ENCODE peak calls at places on chromosome 20, in eight cellular contexts. D, U, F, A, Y, J, L and K are unnamed samples.

GRCh38 chr20:40715491-40715890 is 26.5 kb upstream of the MAFB start:
- DNase-seq in D (no peak), U (no peak), F (no peak), A (no peak), Y (no peak), J (no peak), L (no peak), K (no peak)

GRCh38 chr20:14566505-14566904 is 229.1 kb upstream of the FLRT3 start:
- DNase-seq in D (no peak), U (no peak), F (no peak), A (peak; percentile 91), Y (peak; percentile 13), J (peak; percentile 87), L (no peak), K (no peak)

GRCh38 chr20:1434571-1435336 is 31.9 kb downstream of the NSFL1C start:
- DNase-seq in D (peak; percentile 92), U (no peak), F (peak; percentile 42), A (peak; percentile 90), Y (peak; percentile 88), J (peak; percentile 96), L (peak; percentile 89), K (no peak)

GRCh38 chr20:39222102-39222501 is 260.0 kb downstream of the DHX35 start:
- DNase-seq in D (no peak), U (no peak), F (no peak), A (peak; percentile 7), Y (no peak), J (no peak), L (no peak), K (no peak)

GRCh38 chr20:29741894-29742698 is 1515.4 kb upstream of the DEFB115 start:
- DNase-seq in D (no peak), U (no peak), F (no peak), A (no peak), Y (no peak), J (no peak), L (no peak), K (no peak)

GRCh38 chr20:17571153-17571527 is 1.3 kb downstream of the DSTN start:
- DNase-seq in D (no peak), U (no peak), F (no peak), A (peak; percentile 26), Y (no peak), J (no peak), L (peak; percentile 41), K (no peak)

GRCh38 chr20:41133709-41134361 is 3.5 kb upstream of the PLCG1 start:
- DNase-seq in D (peak; percentile 18), U (no peak), F (no peak), A (no peak), Y (no peak), J (peak; percentile 64), L (peak; percentile 89), K (no peak)

GRCh38 chr20:64161595-64162238 is 2.5 kb upstream of the MYT1 start:
- DNase-seq in D (peak; percentile 38), U (no peak), F (peak; percentile 52), A (peak; percentile 20), Y (peak; percentile 29), J (peak; percentile 39), L (peak; percentile 18), K (no peak)

GRCh38 chr20:37354210-37355195 is 8.6 kb downstream of the SRC start:
- DNase-seq in D (no peak), U (no peak), F (no peak), A (no peak), Y (no peak), J (no peak), L (no peak), K (no peak)
- H3K4me3 ChIP-seq in D (no peak overlapping the region), U (no peak overlapping the region), F (no peak overlapping the region), A (no peak overlapping the region), Y (no peak overlapping the region), J (no peak overlapping the region), L (no peak overlapping the region), K (no peak overlapping the region)

DNA sequence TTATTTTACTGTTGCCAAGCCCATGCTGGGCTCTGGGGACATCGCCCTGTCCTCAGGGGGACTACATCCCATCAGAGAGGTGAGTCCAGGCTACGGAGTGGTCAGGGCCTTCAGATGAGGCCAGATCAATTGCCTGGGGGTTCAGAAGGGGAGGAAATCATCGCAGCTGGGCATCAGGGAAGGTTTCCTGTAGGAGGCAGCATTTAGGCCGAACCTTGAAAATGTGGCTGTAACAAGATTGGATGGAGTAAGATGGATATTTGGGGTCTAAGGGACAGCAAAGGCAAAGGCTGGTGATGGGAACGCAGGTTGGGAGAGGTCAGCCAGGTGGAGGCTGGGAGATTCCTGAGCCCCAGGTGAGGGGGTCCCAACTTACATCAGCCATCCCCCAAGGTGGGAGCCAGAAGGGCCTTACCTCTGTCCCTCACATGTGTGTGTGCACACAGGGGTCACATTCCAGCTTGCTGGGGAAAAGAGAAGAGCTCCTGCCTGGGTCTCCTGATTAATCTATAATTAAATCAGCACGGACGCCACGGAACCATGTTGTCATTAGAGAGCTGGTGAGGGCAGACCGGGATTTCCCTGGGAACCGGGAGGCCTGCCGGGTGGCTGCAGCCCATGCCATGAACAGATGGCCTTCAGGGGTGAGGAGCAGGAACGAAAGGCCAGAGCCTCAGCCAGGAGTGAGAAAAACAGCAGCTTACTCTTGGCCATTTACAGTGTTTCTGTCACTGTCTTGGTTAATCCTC is 30.5 kb upstream of the DLGAP4 start:
- DNase-seq in D (no peak), U (no peak), F (no peak), A (no peak), Y (no peak), J (no peak), L (no peak), K (no peak)
- TF ChIP-seq CTCF in D (no peak), U (no peak), F (no peak), A (no peak), Y (no peak), J (no peak), L (no peak), K (no peak)

DNA sequence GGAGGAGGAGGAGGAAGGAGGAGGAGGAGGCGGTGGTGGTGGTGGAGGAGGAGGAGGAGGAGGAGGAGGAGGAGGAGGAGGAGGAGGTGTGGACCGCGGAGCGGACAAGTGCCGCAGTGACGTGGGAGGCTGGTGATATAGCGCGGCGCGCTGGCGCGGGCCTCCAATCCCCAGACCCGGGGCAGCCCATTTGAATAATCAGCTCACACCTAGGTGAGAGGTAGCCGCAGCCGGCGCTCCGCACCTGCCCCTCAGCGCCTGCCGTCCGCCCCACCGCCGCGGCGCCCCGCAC is 204 bp upstream of the FOXA2 start:
- DNase-seq in D (no peak), U (no peak), F (no peak), A (no peak), Y (peak; percentile 71), J (no peak), L (no peak), K (no peak)
- H3K4me3 ChIP-seq in D (no peak overlapping the region), U (no peak overlapping the region), F (no peak overlapping the region), A (no peak overlapping the region), Y (peak overlapping the region; percentile 93), J (no peak overlapping the region), L (no peak overlapping the region), K (no peak overlapping the region)

GRCh38 chr20:20594171-20594530 is 118.3 kb downstream of the RALGAPA2 start:
- DNase-seq in D (peak; percentile 50), U (no peak), F (no peak), A (peak; percentile 43), Y (peak; percentile 59), J (peak; percentile 46), L (peak; percentile 33), K (no peak)
- TF ChIP-seq CTCF in D (peak; percentile 49), U (no peak), F (no peak), A (no peak), Y (no peak), J (peak; percentile 30), L (peak; percentile 12), K (no peak)

GRCh38 chr20:35311822-35312221 is 19.6 kb upstream of the FAM83C start:
- DNase-seq in D (no peak), U (no peak), F (no peak), A (no peak), Y (no peak), J (no peak), L (no peak), K (no peak)
- H3K4me3 ChIP-seq in D (no peak overlapping the region), U (no peak overlapping the region), F (no peak overlapping the region), A (no peak overlapping the region), Y (peak overlapping the region; percentile 19), J (no peak overlapping the region), L (no peak overlapping the region), K (no peak overlapping the region)

GRCh38 chr20:4295226-4295625 is 279.9 kb upstream of the RNF24 start:
- DNase-seq in D (no peak), U (peak; percentile 57), F (no peak), A (no peak), Y (no peak), J (no peak), L (no peak), K (no peak)

GRCh38 chr20:4289875-4290274 is 274.5 kb upstream of the RNF24 start:
- DNase-seq in D (no peak), U (no peak), F (no peak), A (no peak), Y (peak; percentile 6), J (no peak), L (peak; percentile 9), K (no peak)
- TF ChIP-seq CTCF in D (no peak), U (no peak), F (no peak), A (no peak), Y (peak; percentile 59), J (peak; percentile 33), L (peak; percentile 33), K (no peak)

GRCh38 chr20:47263080-47263479 is 93.4 kb downstream of the ZMYND8 start:
- DNase-seq in D (no peak), U (no peak), F (no peak), A (no peak), Y (no peak), J (no peak), L (peak; percentile 18), K (no peak)
- H3K4me3 ChIP-seq in D (no peak overlapping the region), U (no peak overlapping the region), F (no peak overlapping the region), A (no peak overlapping the region), Y (no peak overlapping the region), J (no peak overlapping the region), L (peak overlapping the region; percentile 49), K (no peak overlapping the region)

GRCh38 chr20:19073584-19074198 is 138.8 kb upstream of the SLC24A3 start:
- DNase-seq in D (no peak), U (peak; percentile 47), F (no peak), A (no peak), Y (peak; percentile 20), J (no peak), L (peak; percentile 35), K (no peak)
- TF ChIP-seq CTCF in D (no peak), U (no peak), F (peak; percentile 13), A (peak; percentile 18), Y (peak; percentile 66), J (no peak), L (peak; percentile 43), K (no peak)

GRCh38 chr20:35739294-35740163 is 2.5 kb downstream of the RBM39 start:
- DNase-seq in D (peak; percentile 50), U (no peak), F (no peak), A (peak; percentile 58), Y (peak; percentile 46), J (peak; percentile 62), L (peak; percentile 34), K (no peak)
- H3K4me3 ChIP-seq in D (no peak overlapping the region), U (peak overlapping the region; percentile 91), F (peak overlapping the region; percentile 75), A (peak overlapping the region; percentile 88), Y (peak overlapping the region; percentile 86), J (peak overlapping the region; percentile 96), L (peak overlapping the region; percentile 92), K (peak overlapping the region; percentile 79)

DNA sequence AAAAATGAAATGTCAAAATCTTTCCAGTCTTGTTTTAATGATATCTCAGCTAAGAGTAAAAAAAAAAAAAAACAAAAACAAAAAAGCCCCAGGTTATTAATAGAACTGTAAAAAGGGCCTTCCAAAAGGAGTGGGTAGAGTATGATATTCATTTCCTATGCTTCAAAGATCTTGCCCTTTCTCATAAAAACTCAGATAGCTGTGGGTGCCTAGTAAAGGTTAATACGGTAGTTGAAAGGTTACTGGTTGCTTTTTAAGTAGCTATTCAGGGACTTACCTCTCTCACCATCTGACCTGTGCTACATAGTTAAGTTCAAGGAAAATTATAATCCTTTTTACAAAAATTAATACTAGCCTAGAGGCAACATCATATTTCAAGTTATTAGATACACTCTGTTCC is 14.9 kb downstream of the TRMT6 start:
- DNase-seq in D (no peak), U (no peak), F (no peak), A (no peak), Y (no peak), J (no peak), L (no peak), K (no peak)
- TF ChIP-seq CTCF in D (no peak), U (no peak), F (no peak), A (no peak), Y (no peak), J (no peak), L (no peak), K (no peak)